ENCODE peak calls at places on chromosome 15, in ten cellular contexts. A is left ventricle myocardium superior; M is stimulated activated CD8-positive, alpha-beta memory T cell treated with anti-CD3 and anti-CD28 coated beads, Interleukin-15, amount 100 ng/mL, for 4 hours; N is substantia nigra; Q is kidney glomerular epithelial cell; R is iPS DF 6.9; D is ELF-1; J is left cardiac atrium; H is body of pancreas; G is NCI-H1105. B is an unnamed sample.

GRCh38 chr15:69234676-69235075 is 64.0 kb upstream of the PAQR5 start:
- DNase-seq in A (no peak), M (no peak), N (no peak), Q (no peak), R (no peak), D (no peak), J (no peak), H (no peak), G (no peak), B (no peak)

GRCh38 chr15:73601449-73602425 is 31.5 kb downstream of the NPTN start:
- DNase-seq in A (no peak), M (no peak), N (no peak), Q (no peak), R (no peak), D (peak), J (peak), H (peak), G (no peak), B (no peak)

GRCh38 chr15:89002830-89003229 is 85.4 kb upstream of the ABHD2 start:
- DNase-seq in A (no peak), M (no peak), N (no peak), Q (no peak), R (no peak), D (no peak), J (no peak), H (no peak), G (no peak), B (no peak)

GRCh38 chr15:42373936-42374335 is 14.6 kb downstream of the CAPN3 start:
- DNase-seq in A (no peak), M (no peak), N (no peak), Q (no peak), R (no peak), D (no peak), J (no peak), H (no peak), G (no peak), B (no peak)

GRCh38 chr15:43775411-43775965 is 1.3 kb downstream of the ELL3 start:
- DNase-seq in A (no peak), M (no peak), N (no peak), Q (peak), R (no peak), D (peak), J (peak), H (peak), G (peak), B (no peak)

GRCh38 chr15:39341238-39341637 is 239.6 kb upstream of the THBS1 start:
- DNase-seq in A (no peak), M (no peak), N (no peak), Q (no peak), R (no peak), D (no peak), J (no peak), H (no peak), G (no peak), B (no peak)

GRCh38 chr15:82854554-82854953 is 45.1 kb downstream of the WHAMM start:
- DNase-seq in A (no peak), M (no peak), N (no peak), Q (no peak), R (no peak), D (no peak), J (no peak), H (no peak), G (no peak), B (no peak)

GRCh38 chr15:58174709-58175108 is 36.5 kb downstream of the AQP9 start:
- DNase-seq in A (no peak), M (no peak), N (no peak), Q (no peak), R (no peak), D (no peak), J (no peak), H (no peak), G (no peak), B (no peak)

GRCh38 chr15:89105147-89105546 is 16.9 kb downstream of the ABHD2 start:
- DNase-seq in A (no peak), M (no peak), N (no peak), Q (peak), R (no peak), D (no peak), J (no peak), H (no peak), G (no peak), B (peak)

GRCh38 chr15:78983146-78983918 is 38.5 kb upstream of the CTSH start:
- DNase-seq in A (no peak), M (no peak), N (no peak), Q (no peak), R (no peak), D (no peak), J (no peak), H (no peak), G (no peak), B (no peak)

GRCh38 chr15:75200765-75201608 is 695 bp upstream of the C15orf39 start:
- DNase-seq in A (peak), M (peak), N (no peak), Q (no peak), R (no peak), D (peak), J (peak), H (peak), G (peak), B (no peak)

GRCh38 chr15:88661041-88661765 is 22.4 kb downstream of the ISG20 start:
- DNase-seq in A (no peak), M (no peak), N (no peak), Q (no peak), R (no peak), D (no peak), J (peak), H (no peak), G (no peak), B (no peak)

GRCh38 chr15:29784413-29784812 is 37.9 kb downstream of the TJP1 start:
- DNase-seq in A (no peak), M (no peak), N (no peak), Q (no peak), R (no peak), D (no peak), J (no peak), H (no peak), G (no peak), B (no peak)

GRCh38 chr15:31241888-31242287 is 84.7 kb upstream of the KLF13 start:
- DNase-seq in A (no peak), M (no peak), N (no peak), Q (no peak), R (no peak), D (no peak), J (no peak), H (no peak), G (no peak), B (no peak)

GRCh38 chr15:71725215-71725955 is 85.0 kb upstream of the NR2E3 start:
- DNase-seq in A (no peak), M (no peak), N (no peak), Q (no peak), R (no peak), D (no peak), J (no peak), H (no peak), G (no peak), B (no peak)

GRCh38 chr15:63473749-63473998 is 30.7 kb upstream of the USP3 start:
- DNase-seq in A (no peak), M (no peak), N (no peak), Q (no peak), R (no peak), D (no peak), J (no peak), H (no peak), G (no peak), B (no peak)

GRCh38 chr15:34009656-34010055 is 29.3 kb downstream of the AVEN start:
- DNase-seq in A (no peak), M (no peak), N (no peak), Q (no peak), R (no peak), D (no peak), J (no peak), H (no peak), G (no peak), B (no peak)

GRCh38 chr15:63048986-63049665 is 6.6 kb downstream of the TPM1 start:
- DNase-seq in A (peak), M (no peak), N (peak), Q (peak), R (no peak), D (peak), J (peak), H (peak), G (peak), B (no peak)

GRCh38 chr15:67130673-67131601 is 65.5 kb downstream of the SMAD3 start:
- DNase-seq in A (no peak), M (no peak), N (no peak), Q (no peak), R (no peak), D (no peak), J (no peak), H (no peak), G (no peak), B (no peak)

GRCh38 chr15:101353240-101353639 is 58.2 kb upstream of the SNRPA1 start:
- DNase-seq in A (no peak), M (no peak), N (no peak), Q (no peak), R (no peak), D (no peak), J (no peak), H (no peak), G (no peak), B (no peak)

GRCh38 chr15:31051646-31052045 is 49.9 kb downstream of the TRPM1 start:
- DNase-seq in A (no peak), M (no peak), N (no peak), Q (no peak), R (no peak), D (no peak), J (no peak), H (no peak), G (no peak), B (no peak)

GRCh38 chr15:73870700-73871408 is 2.5 kb upstream of the TBC1D21 start:
- DNase-seq in A (peak), M (no peak), N (no peak), Q (no peak), R (no peak), D (no peak), J (peak), H (no peak), G (no peak), B (no peak)

GRCh38 chr15:34182942-34183341 is 27.0 kb downstream of the KATNBL1 start:
- DNase-seq in A (no peak), M (no peak), N (no peak), Q (no peak), R (no peak), D (peak), J (no peak), H (peak), G (no peak), B (no peak)

GRCh38 chr15:88467935-88468528 is 524 bp downstream of the MRPS11 start:
- DNase-seq in A (no peak), M (no peak), N (no peak), Q (no peak), R (no peak), D (peak), J (no peak), H (no peak), G (no peak), B (no peak)

GRCh38 chr15:25527118-25527517 is 88.3 kb upstream of the UBE3A start:
- DNase-seq in A (no peak), M (no peak), N (no peak), Q (peak), R (no peak), D (no peak), J (no peak), H (no peak), G (no peak), B (peak)

GRCh38 chr15:67174864-67175573 is 79.4 kb downstream of the AAGAB start:
- DNase-seq in A (peak), M (no peak), N (no peak), Q (peak), R (no peak), D (peak), J (no peak), H (no peak), G (no peak), B (peak)

GRCh38 chr15:64112904-64113303 is 17.1 kb downstream of the SNX1 start:
- DNase-seq in A (no peak), M (no peak), N (no peak), Q (peak), R (no peak), D (no peak), J (no peak), H (no peak), G (no peak), B (no peak)

B was measured in kidney epithelial cell.